ENCODE peak calls at places on chromosome 17, in nine cellular contexts. L is heart right ventricle, D is mammary epithelial cell, Q is SK-N-SH, P is neural progenitor cell, B is endodermal cell, O is cardiac muscle cell, S is psoas muscle, A is uterus. F is an unnamed sample. For H3K36me3, the result is how much of the 10 kb centered on the place peaks cover.

GRCh38 chr17:19415806-19416775 is 5.1 kb downstream of the RNF112 start:
- DNase-seq in P (no peak), D (no peak), S (no peak), Q (no peak), B (peak), O (no peak), A (no peak), L (no peak), F (no peak)

GRCh38 chr17:20208717-20209116 is 199.6 kb downstream of the SPECC1 start:
- DNase-seq in A (no peak), Q (no peak), S (no peak), P (no peak), B (no peak), L (no peak), D (no peak), O (no peak), F (no peak)

GRCh38 chr17:72501404-72502110 is 380.7 kb downstream of the SOX9 start:
- DNase-seq in P (no peak), B (no peak), S (no peak), L (no peak), D (no peak), A (no peak), O (no peak), Q (no peak), F (peak)

GRCh38 chr17:58591455-58591854 is 77.0 kb upstream of the MTMR4 start:
- DNase-seq in B (no peak), D (no peak), A (no peak), S (no peak), L (no peak), Q (no peak), O (no peak), P (no peak), F (no peak)

GRCh38 chr17:83086197-83086880 is 6.9 kb downstream of the METRNL start:
- DNase-seq in D (no peak), A (no peak), O (no peak), P (no peak), L (no peak), B (no peak), Q (no peak), S (no peak), F (no peak)

GRCh38 chr17:5558815-5559785 is 25.2 kb downstream of the NLRP1 start:
- DNase-seq in D (no peak), L (no peak), O (no peak), P (no peak), A (no peak), S (no peak), Q (no peak), B (no peak), F (no peak)

GRCh38 chr17:8109669-8110455 is 8.5 kb downstream of the ALOXE3 start:
- DNase-seq in S (peak), O (peak), L (peak), B (peak), A (peak), Q (peak), P (peak), D (peak), F (peak)

GRCh38 chr17:82440377-82440981 is 10.1 kb downstream of the CYBC1 start:
- DNase-seq in D (no peak), B (peak), S (no peak), O (no peak), A (no peak), Q (no peak), P (no peak), L (peak), F (peak)

GRCh38 chr17:35222452-35222851 is 20.4 kb upstream of the SLFN5 start:
- DNase-seq in O (no peak), D (no peak), S (no peak), A (no peak), L (no peak), P (no peak), Q (no peak), B (no peak), F (no peak)

GRCh38 chr17:46968896-46969295 is 10.2 kb downstream of the RPRML start:
- DNase-seq in B (no peak), D (no peak), Q (no peak), S (no peak), L (no peak), O (no peak), A (no peak), P (no peak), F (no peak)

GRCh38 chr17:60641126-60641525 is 36.5 kb upstream of the BCAS3 start:
- DNase-seq in Q (no peak), B (no peak), A (no peak), O (no peak), D (peak), L (no peak), P (no peak), S (no peak), F (no peak)

GRCh38 chr17:78184311-78184710 is 2.5 kb downstream of the TK1 start:
- DNase-seq in Q (no peak), O (no peak), A (peak), S (no peak), L (no peak), B (peak), D (no peak), P (no peak), F (no peak)

GRCh38 chr17:73801455-73802100 is 157.3 kb upstream of the SDK2 start:
- DNase-seq in S (no peak), A (no peak), L (no peak), Q (no peak), P (no peak), O (no peak), D (no peak), B (no peak), F (no peak)

DNA sequence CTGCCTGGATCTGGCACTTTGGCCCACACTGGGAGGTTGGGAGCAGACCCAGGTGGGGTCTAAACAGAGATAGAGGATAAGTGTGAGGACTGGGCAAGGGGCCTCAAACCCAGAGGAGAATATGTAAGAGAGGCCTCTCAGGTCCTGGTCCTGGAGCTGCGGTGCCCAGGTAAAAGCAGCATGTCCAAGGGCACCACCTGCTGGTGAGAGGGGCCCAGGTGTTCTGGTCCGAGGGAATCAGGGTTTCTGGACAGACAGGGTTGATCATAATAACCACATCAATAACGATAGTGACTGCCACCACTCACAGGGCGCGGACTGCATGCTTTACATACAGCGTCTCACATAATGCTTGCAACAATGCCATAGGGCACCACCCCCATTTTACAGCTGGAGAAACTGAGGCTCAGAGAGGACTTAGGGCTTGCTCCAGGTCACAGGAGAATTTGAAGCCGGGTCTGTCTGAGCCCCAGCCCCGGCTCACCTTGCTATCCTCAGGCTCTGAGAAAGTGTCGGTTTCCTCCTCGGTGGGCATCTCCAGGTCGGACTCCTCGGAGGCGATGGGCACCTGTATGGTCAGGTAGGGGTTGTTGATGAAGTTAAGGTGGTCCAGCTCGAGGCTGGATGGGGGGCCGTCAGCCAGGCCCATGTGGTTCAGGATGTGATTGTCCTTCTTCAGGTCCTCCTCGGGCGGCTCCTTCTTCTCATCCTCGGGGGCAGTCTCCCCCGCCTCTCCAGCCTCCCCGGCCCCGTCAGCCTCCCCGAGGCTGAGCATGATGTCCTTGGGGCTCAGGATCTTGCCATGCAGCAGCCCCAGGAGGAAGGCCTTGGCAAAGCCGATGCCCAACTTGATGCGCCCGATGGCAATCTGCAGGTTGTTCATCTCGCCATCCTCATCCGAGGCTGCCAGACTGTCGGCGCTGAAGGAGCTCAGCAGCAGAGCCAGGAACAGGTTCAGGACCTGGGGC is 19.1 kb upstream of the CD79B start:
- DNase-seq in S (no peak), D (peak), P (no peak), L (no peak), Q (no peak), B (peak), O (peak), A (no peak), F (peak)
- TF ChIP-seq CTCF in S (peak), D (peak), P (peak), L (peak), Q (peak), B (peak), O (peak), A (no peak), F (peak)

DNA sequence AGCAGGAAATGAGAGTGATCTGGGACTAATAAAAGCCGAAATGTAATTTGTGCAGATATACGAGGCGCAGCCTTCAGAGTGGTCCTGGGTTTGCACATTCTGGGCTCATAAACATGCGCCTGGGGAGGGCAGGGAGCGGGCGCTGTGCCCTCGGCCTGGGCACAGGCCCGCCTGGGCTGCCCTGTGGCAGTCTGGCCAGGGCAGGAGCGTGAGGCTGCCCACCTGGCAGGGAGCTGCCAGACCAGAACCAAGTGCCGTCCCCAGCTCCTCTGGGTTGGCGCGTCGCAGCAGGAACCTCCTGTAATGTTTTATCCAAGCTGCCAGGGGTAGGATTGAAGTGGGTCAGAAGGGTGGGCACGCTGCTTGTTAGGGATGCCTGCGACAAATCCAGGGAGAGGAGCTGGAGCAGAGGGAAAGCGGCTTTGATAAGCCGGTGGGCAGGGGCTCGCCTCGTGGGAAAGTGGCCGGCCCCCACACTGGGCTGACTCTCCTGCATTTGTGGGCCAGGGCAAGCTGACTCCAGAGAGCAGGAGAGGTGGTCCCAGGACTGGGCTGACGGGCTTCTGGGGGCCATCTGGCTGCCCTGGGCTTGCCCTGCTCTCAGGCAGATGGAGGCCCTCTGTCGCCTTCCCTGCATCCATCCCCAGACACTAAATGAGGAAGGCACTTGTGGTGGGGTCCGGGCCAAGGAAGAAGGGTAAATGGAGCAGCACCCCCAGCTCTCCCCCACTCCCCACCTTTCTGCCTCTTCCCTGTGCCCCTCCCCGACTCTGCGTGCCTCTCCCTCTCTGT is 45.9 kb downstream of the SREBF1 start:
- DNase-seq in Q (peak), A (no peak), L (no peak), S (no peak), O (no peak), D (no peak), B (no peak), P (no peak), F (no peak)
- H3K27ac ChIP-seq in Q (peak), A (peak), L (peak), S (no peak), O (no peak), D (no peak), B (no peak), P (no peak), F (no peak)

DNA sequence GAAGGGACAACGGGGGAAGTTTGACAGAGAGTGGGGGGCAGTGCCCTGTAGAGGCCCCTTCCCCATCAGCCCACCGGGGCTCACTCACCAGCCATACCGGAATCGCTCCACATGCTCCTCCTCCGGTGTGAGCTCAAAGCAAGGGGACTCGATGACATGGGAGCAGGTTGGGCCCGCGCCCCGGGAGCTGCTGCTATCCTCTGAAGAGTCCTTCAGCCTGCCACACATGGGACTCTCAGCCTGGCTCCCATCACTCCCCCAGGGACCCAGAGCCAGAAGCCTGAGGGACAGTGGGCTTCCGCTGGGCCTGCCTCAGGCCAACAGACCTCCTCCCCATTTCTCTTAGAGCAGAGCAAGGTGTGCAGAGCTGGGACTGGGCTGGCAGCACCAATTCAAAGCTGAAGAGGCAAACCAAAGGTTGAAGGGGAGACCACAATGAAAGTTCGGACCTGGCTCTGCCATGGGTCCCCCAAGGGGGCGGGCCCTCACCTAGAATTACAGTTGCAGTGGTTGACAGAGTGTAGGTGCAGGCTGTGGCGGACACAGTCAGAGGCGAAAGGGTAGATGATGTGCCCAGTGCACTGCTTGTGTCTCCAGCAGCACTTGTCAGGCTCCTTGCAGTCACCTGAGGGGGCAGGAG is 7.3 kb downstream of the PROCA1 start:
- DNase-seq in O (no peak), D (no peak), L (no peak), A (no peak), S (no peak), B (no peak), P (no peak), Q (no peak), F (no peak)
- H3K36me3 ChIP-seq in O (under half), D (under half), L (half or more), A (under half), S (under half), B (under half), P (under half), Q (under half), F (under half)

GRCh38 chr17:42929497-42929844 is 28.9 kb downstream of the G6PC1 start:
- DNase-seq in Q (no peak), O (no peak), S (no peak), A (no peak), L (no peak), B (no peak), P (no peak), D (no peak), F (no peak)
- TF ChIP-seq CTCF in Q (no peak), O (no peak), S (no peak), A (no peak), L (no peak), B (no peak), P (no peak), D (no peak), F (peak)

DNA sequence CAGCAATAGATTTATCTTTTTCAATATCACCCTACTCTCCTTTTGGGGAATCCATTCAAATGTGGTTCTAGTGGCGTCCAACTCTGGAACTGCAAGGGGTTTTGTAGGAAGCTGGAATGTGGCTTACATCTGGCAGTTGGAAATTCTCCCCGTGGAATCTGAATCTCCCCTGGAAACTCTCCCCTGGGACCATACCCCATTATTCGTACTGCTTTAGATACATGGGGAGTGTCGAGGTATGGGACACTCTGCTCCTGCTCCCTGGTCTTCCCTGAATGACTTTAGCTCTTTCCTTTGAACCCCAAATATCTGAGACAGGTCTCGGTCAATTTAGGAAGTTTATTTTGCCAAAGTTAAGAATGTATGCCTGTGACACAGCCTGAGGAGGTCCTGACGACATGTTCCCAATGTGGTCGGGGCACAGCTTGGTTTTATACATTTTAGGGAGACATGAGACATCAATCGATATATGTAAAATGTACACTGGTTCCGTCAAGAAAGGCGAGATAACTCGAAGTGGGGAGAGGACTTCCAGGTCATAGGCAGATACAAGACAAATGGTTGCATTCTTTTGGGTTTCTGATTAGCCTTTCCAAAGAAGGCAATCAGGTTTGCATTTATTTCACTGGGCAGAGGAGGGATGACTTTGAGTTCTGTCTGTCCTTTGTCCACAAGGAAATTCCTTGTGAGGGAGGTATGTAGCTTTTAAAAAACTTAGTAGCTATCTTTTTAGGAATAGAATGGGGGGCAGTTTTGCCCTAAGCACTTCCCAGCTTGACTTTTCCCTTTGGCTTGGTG is 89.1 kb upstream of the CORO6 start:
- DNase-seq in Q (peak), D (no peak), A (no peak), B (no peak), O (no peak), L (no peak), S (no peak), P (no peak), F (no peak)
- H3K27ac ChIP-seq in Q (peak), D (peak), A (peak), B (no peak), O (no peak), L (no peak), S (peak), P (no peak), F (no peak)

DNA sequence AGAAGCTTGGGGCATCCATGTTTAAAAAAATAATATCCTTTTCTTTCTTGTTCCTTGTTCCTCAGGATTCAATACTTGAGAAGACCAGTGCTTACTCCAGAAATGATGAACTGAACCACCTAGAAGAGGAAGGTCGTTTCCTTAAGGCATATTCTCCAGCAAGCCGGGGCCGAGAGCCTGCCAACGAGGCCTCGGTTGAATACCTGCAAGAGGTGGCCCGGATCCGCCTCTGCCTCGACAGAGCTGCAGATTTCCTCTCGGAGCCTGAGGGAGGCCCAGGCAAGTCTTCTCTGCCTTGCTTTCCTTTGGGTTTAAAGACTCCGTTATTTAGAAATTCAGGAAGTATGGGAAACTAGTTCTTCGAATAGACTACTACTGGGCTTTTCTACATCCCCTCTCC is 42.5 kb upstream of the ENDOV start:
- DNase-seq in D (no peak), Q (no peak), L (no peak), O (no peak), S (no peak), A (no peak), P (no peak), B (no peak), F (no peak)
- H3K36me3 ChIP-seq in D (under half), Q (half or more), L (half or more), O (under half), S (under half), A (under half), P (under half), B (half or more), F (under half)

GRCh38 chr17:75940727-75941441 is at the start of gene FBF1:
- DNase-seq in Q (peak), L (peak), S (peak), D (peak), B (peak), P (peak), A (peak), O (peak), F (peak)
- TF ChIP-seq CTCF in Q (peak), L (no peak), S (no peak), D (no peak), B (peak), P (no peak), A (no peak), O (no peak), F (no peak)

GRCh38 chr17:40112191-40112590 is 9.6 kb upstream of the MSL1 start:
- DNase-seq in L (no peak), O (no peak), B (no peak), A (no peak), D (no peak), S (no peak), Q (no peak), P (no peak), F (no peak)
- H3K27ac ChIP-seq in L (peak), O (peak), B (no peak), A (peak), D (peak), S (peak), Q (peak), P (no peak), F (peak)